ENCODE peak calls at places on chromosome 2, in five cellular contexts. H is left lung, T is prostate gland, Z is testis, O is fibroblast of lung. U is an unnamed sample. For H3K36me3, the result is how much of the 10 kb centered on the place peaks cover.

GRCh38 chr2:233419626-233420431 is 65.5 kb downstream of the DGKD start:
- DNase-seq in H (no peak), O (peak), Z (peak), T (no peak), U (peak)

GRCh38 chr2:33395660-33396249 is 80.7 kb upstream of the RASGRP3 start:
- DNase-seq in T (no peak), H (peak), Z (peak), O (peak), U (peak)

GRCh38 chr2:200399046-200399445 is 92.6 kb downstream of the SPATS2L start:
- DNase-seq in O (no peak), Z (no peak), T (no peak), H (no peak), U (no peak)

GRCh38 chr2:10344105-10345066 is 41.7 kb downstream of the HPCAL1 start:
- DNase-seq in O (peak), Z (no peak), T (no peak), H (no peak), U (no peak)

GRCh38 chr2:104889261-104890091 is 35.6 kb downstream of the POU3F3 start:
- DNase-seq in H (no peak), T (no peak), O (no peak), Z (no peak), U (no peak)

GRCh38 chr2:25197336-25198208 is 29.2 kb upstream of the POMC start:
- DNase-seq in H (no peak), T (no peak), Z (peak), O (no peak), U (no peak)

GRCh38 chr2:223247136-223247535 is 195.1 kb downstream of the KCNE4 start:
- DNase-seq in T (no peak), O (peak), Z (peak), H (no peak), U (no peak)

GRCh38 chr2:49687873-49688272 is 533.6 kb upstream of the FSHR start:
- DNase-seq in O (no peak), T (no peak), Z (no peak), H (no peak), U (no peak)

GRCh38 chr2:60677376-60677775 is 78.7 kb upstream of the PAPOLG start:
- DNase-seq in H (no peak), T (peak), O (no peak), Z (no peak), U (no peak)

GRCh38 chr2:59277656-59278055 is 1036.5 kb upstream of the FANCL start:
- DNase-seq in Z (no peak), T (no peak), O (peak), H (no peak), U (no peak)

GRCh38 chr2:5618271-5618670 is 73.9 kb upstream of the SOX11 start:
- DNase-seq in T (no peak), Z (no peak), H (no peak), O (no peak), U (no peak)

GRCh38 chr2:5616019-5616418 is 76.2 kb upstream of the SOX11 start:
- DNase-seq in H (no peak), Z (no peak), O (no peak), T (no peak), U (no peak)

GRCh38 chr2:5617796-5618195 is 74.4 kb upstream of the SOX11 start:
- DNase-seq in T (no peak), Z (no peak), H (no peak), O (no peak), U (no peak)
- H3K27ac ChIP-seq in T (no peak), Z (no peak), H (no peak), O (no peak), U (no peak)

DNA sequence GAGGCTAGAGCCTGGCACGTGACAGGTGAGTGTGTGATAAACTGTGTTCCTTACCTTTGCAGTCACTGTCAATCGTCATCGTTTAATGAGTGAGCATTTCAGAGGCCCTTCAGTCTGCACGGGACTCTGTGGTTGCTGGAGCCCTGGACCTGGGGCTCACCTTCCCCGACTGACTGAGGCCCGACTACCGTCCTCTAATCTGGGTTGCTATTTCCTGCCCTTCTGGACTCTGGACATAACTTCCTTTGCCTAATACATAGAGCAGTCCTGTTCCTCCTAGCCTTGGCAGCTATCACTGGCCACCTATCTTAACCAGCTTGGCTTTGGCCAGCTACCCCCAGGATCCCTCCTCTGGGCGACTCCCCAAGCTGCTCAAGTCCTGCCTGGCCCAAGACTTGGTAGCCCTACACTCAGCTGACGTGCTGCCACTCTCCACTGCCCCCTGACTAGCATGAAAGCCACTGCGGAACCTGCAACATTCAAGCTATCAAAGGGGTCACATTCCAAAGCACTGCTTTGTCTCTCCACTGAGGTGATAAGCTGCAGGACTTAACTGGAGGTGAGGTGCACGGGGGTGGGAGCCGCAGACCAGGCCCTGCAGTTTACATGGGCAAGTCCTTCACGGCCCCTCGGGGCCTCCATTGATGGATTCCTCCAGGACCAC is 11.1 kb upstream of the RAB17 start:
- DNase-seq in Z (no peak), T (no peak), H (no peak), O (no peak), U (no peak)
- H3K36me3 ChIP-seq in Z (under half), T (under half), H (under half), O (under half), U (under half)

DNA sequence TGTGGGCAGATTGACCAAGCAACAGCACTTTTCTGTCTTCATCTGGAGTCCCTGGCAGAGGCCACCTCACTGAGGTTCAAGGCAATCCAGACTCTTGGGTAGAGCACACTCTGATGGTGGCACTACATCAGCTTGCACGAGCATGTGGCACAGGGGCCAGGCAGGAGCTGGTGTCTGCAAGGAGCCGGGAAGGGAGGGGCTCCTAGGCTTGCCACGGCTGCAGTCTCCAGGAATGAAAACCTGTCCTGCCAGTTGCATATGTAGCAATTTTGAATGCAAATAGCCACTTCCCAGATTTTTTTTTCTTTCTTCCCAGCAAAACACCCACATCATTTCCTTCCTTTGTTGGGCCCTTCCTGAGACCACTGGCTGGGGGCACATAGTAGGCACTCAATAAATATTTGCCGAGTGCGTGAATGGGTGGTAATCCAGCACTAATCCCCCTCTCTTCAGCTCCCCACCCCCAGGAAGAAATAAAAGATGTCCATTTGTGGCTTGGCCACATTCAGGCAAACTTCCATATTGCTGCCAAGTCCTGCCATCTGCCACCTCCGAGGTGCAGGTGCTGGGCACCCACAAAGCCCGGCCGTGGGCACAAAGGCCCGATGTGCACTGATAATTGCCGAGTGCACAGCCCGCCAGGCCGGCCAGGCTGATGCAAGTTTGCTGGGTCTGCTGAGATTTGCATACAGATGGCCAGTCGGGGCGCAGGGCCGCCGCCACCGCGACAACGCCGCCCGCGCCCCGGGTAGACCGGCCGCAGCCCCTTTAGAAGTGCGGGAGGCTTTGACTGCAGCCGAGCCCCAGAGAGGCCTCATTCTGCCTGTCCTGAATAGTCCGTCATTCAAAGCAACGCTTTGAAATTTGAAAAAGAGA is 72.5 kb downstream of the MYCN start:
- DNase-seq in O (no peak), H (peak), T (peak), Z (no peak), U (no peak)
- H3K4me3 ChIP-seq in O (no peak), H (no peak), T (no peak), Z (no peak), U (no peak)

GRCh38 chr2:150526827-150527226 is 39.4 kb upstream of the RND3 start:
- DNase-seq in O (peak), H (no peak), Z (no peak), T (peak), U (no peak)
- H3K27ac ChIP-seq in O (peak), H (no peak), Z (no peak), T (no peak), U (no peak)

DNA sequence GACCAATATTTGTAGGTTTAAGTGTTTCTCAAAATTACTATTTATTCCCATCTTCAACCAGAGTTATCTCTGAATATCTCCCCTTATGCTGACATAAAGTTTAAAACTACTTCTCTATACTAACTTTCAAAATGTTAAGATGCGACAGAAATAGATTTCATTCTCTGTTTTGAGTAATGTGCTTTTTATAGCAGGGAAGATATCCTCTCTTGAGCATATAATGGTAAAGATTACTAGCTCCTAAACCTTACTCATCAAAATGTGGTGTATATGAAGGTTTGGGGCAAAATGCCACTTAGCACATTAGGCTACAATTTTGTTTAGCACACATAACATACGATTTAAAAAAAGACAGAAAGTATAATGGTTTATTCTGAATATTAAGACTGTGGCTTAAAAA is 54.4 kb downstream of the CWC22 start:
- DNase-seq in O (no peak), H (no peak), Z (no peak), T (no peak), U (no peak)
- H3K36me3 ChIP-seq in O (under half), H (half or more), Z (under half), T (under half), U (under half)

DNA sequence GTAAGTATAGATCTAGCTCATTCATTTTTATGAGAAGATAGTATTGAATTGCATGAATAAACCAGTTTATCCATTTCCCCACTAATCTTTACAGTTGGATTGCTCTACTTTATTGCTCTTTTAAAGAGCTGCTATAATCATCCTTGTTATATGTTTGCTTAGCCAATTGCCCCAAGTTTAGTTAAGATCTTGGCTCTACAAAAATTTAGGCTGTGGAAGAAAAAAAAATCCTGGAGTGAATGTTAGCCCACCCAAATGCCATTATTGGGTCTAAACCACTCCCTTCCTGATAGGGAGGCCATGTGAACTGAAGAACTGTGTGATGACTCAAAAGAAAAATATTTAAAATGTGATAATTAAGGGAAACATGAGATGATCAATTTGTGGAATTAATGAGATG is 2.9 kb downstream of the ALS2 start:
- DNase-seq in T (no peak), O (no peak), Z (no peak), H (no peak), U (no peak)
- H3K4me3 ChIP-seq in T (no peak), O (no peak), Z (no peak), H (no peak), U (no peak)

GRCh38 chr2:62293490-62294212 is 97.7 kb downstream of the B3GNT2 start:
- DNase-seq in T (peak), Z (peak), H (peak), O (peak), U (no peak)
- H3K27ac ChIP-seq in T (peak), Z (no peak), H (peak), O (no peak), U (no peak)

GRCh38 chr2:218642121-218642656 is 17.2 kb downstream of the ZNF142 start:
- DNase-seq in H (no peak), O (no peak), T (no peak), Z (no peak), U (no peak)
- H3K36me3 ChIP-seq in H (half or more), O (under half), T (under half), Z (under half), U (half or more)

U was measured in CD4-positive, alpha-beta memory T cell.